ENCODE peak calls at places on chromosome 15, in four cellular contexts. One of them, this sample, is unnamed.

GRCh38 chr15:78061963-78062427 is 15.5 kb downstream of the TBC1D2B start:
- DNase-seq in K562: peak; percentile 35
- DNase-seq in GM12878: no peak
- DNase-seq in HepG2: no peak
- DNase-seq in this sample: peak; percentile 56

GRCh38 chr15:72203507-72203837 is 5.9 kb upstream of the GRAMD2A start:
- DNase-seq in K562: no peak
- DNase-seq in GM12878: no peak
- DNase-seq in HepG2: no peak
- DNase-seq in this sample: no peak

GRCh38 chr15:34078900-34079299 is 22.8 kb downstream of the EMC7 start:
- DNase-seq in K562: no peak
- DNase-seq in GM12878: no peak
- DNase-seq in HepG2: no peak
- DNase-seq in this sample: no peak

GRCh38 chr15:66619152-66619903 is 53.5 kb upstream of the LCTL start:
- DNase-seq in K562: peak; percentile 74
- DNase-seq in GM12878: no peak
- DNase-seq in HepG2: peak; percentile 52
- DNase-seq in this sample: peak; percentile 83

GRCh38 chr15:71344316-71344715 is 229.0 kb downstream of the THSD4 start:
- DNase-seq in K562: no peak
- DNase-seq in GM12878: no peak
- DNase-seq in HepG2: no peak
- DNase-seq in this sample: no peak

GRCh38 chr15:69298697-69299441 is at the start of gene PAQR5:
- DNase-seq in K562: peak; percentile 47
- DNase-seq in GM12878: no peak
- DNase-seq in HepG2: no peak
- DNase-seq in this sample: peak; percentile 83

GRCh38 chr15:91548588-91548987 is 304.9 kb upstream of the SLCO3A1 start:
- DNase-seq in K562: no peak
- DNase-seq in GM12878: no peak
- DNase-seq in HepG2: no peak
- DNase-seq in this sample: no peak

GRCh38 chr15:32802296-32802936 is 84.6 kb downstream of the GREM1 start:
- DNase-seq in K562: no peak
- DNase-seq in GM12878: no peak
- DNase-seq in HepG2: no peak
- DNase-seq in this sample: no peak

GRCh38 chr15:35519536-35520149 is 26.3 kb downstream of the DPH6 start:
- DNase-seq in K562: no peak
- DNase-seq in GM12878: peak; percentile 19
- DNase-seq in HepG2: peak; percentile 45
- DNase-seq in this sample: no peak

GRCh38 chr15:69451951-69452701 is 492 bp upstream of the RPLP1 start:
- DNase-seq in K562: peak; percentile 51
- DNase-seq in GM12878: no peak
- DNase-seq in HepG2: peak; percentile 92
- DNase-seq in this sample: peak; percentile 36

GRCh38 chr15:39285066-39285465 is 295.8 kb upstream of the THBS1 start:
- DNase-seq in K562: no peak
- DNase-seq in GM12878: no peak
- DNase-seq in HepG2: no peak
- DNase-seq in this sample: no peak

GRCh38 chr15:48250640-48251076 is 44.6 kb downstream of the SLC12A1 start:
- DNase-seq in K562: peak; percentile 32
- DNase-seq in GM12878: peak; percentile 17
- DNase-seq in HepG2: peak; percentile 25
- DNase-seq in this sample: peak; percentile 29

GRCh38 chr15:67405208-67406191 is 115.4 kb upstream of the C15orf61 start:
- DNase-seq in K562: peak; percentile 11
- DNase-seq in GM12878: no peak
- DNase-seq in HepG2: no peak
- DNase-seq in this sample: no peak

GRCh38 chr15:55707985-55708384 is 35.0 kb downstream of the PRTG start:
- DNase-seq in K562: no peak
- DNase-seq in GM12878: no peak
- DNase-seq in HepG2: no peak
- DNase-seq in this sample: no peak

GRCh38 chr15:28208583-28208982 is 109.5 kb upstream of the OCA2 start:
- DNase-seq in K562: no peak
- DNase-seq in GM12878: no peak
- DNase-seq in HepG2: no peak
- DNase-seq in this sample: no peak

GRCh38 chr15:68208641-68209240 is 3.6 kb upstream of the CALML4 start:
- DNase-seq in K562: no peak
- DNase-seq in GM12878: no peak
- DNase-seq in HepG2: no peak
- DNase-seq in this sample: no peak

GRCh38 chr15:67005294-67005996 is 60.0 kb upstream of the SMAD3 start:
- DNase-seq in K562: no peak
- DNase-seq in GM12878: no peak
- DNase-seq in HepG2: no peak
- DNase-seq in this sample: no peak

GRCh38 chr15:96181873-96182301 is 148.6 kb upstream of the NR2F2 start:
- DNase-seq in K562: no peak
- DNase-seq in GM12878: no peak
- DNase-seq in HepG2: no peak
- DNase-seq in this sample: no peak
- TF ChIP-seq FOXK2 in K562: no peak
- TF ChIP-seq FOXK2 in GM12878: no peak
- TF ChIP-seq FOXK2 in HepG2: no peak
- TF ChIP-seq FOXK2 in this sample: no peak

GRCh38 chr15:40508216-40508615 is 37.4 kb downstream of the CHST14 start:
- DNase-seq in K562: no peak
- DNase-seq in GM12878: no peak
- DNase-seq in HepG2: no peak
- DNase-seq in this sample: no peak
- TF ChIP-seq FOXK2 in K562: no peak
- TF ChIP-seq FOXK2 in GM12878: no peak
- TF ChIP-seq FOXK2 in HepG2: no peak
- TF ChIP-seq FOXK2 in this sample: no peak

GRCh38 chr15:99928429-99928981 is 195.3 kb upstream of the LYSMD4 start:
- DNase-seq in K562: peak; percentile 63
- DNase-seq in GM12878: peak; percentile 45
- DNase-seq in HepG2: no peak
- DNase-seq in this sample: peak; percentile 39
- TF ChIP-seq FOXK2 in K562: no peak
- TF ChIP-seq FOXK2 in GM12878: no peak
- TF ChIP-seq FOXK2 in HepG2: no peak
- TF ChIP-seq FOXK2 in this sample: no peak

GRCh38 chr15:50773389-50773788 is 7.9 kb upstream of the SPPL2A start:
- DNase-seq in K562: no peak
- DNase-seq in GM12878: no peak
- DNase-seq in HepG2: no peak
- DNase-seq in this sample: no peak
- TF ChIP-seq FOXK2 in K562: no peak
- TF ChIP-seq FOXK2 in GM12878: no peak
- TF ChIP-seq FOXK2 in HepG2: no peak
- TF ChIP-seq FOXK2 in this sample: no peak

GRCh38 chr15:81304226-81304625 is 19.7 kb downstream of the STARD5 start:
- DNase-seq in K562: no peak
- DNase-seq in GM12878: no peak
- DNase-seq in HepG2: no peak
- DNase-seq in this sample: no peak
- TF ChIP-seq FOXK2 in K562: no peak
- TF ChIP-seq FOXK2 in GM12878: no peak
- TF ChIP-seq FOXK2 in HepG2: no peak
- TF ChIP-seq FOXK2 in this sample: no peak

DNA sequence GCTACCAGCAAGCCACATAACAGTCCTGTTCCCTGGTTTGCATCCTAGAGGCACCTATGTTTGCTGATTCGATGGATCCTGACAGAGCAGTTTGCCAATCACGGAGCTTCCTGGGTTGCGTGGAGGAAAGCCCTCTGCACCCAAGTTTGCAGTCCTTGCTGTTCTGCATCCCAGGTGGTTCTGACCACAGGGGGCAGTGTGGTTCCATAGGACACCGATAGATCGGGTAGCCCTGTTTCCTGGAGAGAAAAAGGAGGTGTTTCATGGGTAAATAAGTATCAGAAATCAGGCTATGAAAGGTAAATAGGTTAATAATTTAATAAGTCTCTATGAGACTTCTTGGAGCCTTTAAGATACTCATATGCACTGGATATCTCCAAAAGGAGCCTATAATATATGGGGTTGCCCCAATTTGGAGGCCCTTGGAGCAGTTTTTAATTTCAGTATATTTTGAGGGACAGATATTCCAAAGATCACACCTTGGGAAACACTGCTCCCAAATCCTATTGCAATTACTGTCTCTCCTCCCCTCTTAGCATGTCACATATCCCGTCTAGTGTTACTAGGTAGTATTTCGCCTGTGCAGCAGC is 194.6 kb upstream of the TPM1 start:
- DNase-seq in K562: peak; percentile 69
- DNase-seq in GM12878: no peak
- DNase-seq in HepG2: peak; percentile 44
- DNase-seq in this sample: peak; percentile 41
- TF ChIP-seq FOXK2 in K562: no peak
- TF ChIP-seq FOXK2 in GM12878: no peak
- TF ChIP-seq FOXK2 in HepG2: no peak
- TF ChIP-seq FOXK2 in this sample: no peak

GRCh38 chr15:85455851-85456250 is 75.4 kb downstream of the AKAP13 start:
- DNase-seq in K562: no peak
- DNase-seq in GM12878: no peak
- DNase-seq in HepG2: no peak
- DNase-seq in this sample: no peak
- TF ChIP-seq FOXK2 in K562: no peak
- TF ChIP-seq FOXK2 in GM12878: no peak
- TF ChIP-seq FOXK2 in HepG2: no peak
- TF ChIP-seq FOXK2 in this sample: no peak

GRCh38 chr15:73840771-73841170 is 32.6 kb upstream of the TBC1D21 start:
- DNase-seq in K562: no peak
- DNase-seq in GM12878: no peak
- DNase-seq in HepG2: no peak
- DNase-seq in this sample: no peak

GRCh38 chr15:73845507-73845906 is 27.9 kb upstream of the TBC1D21 start:
- DNase-seq in K562: no peak
- DNase-seq in GM12878: no peak
- DNase-seq in HepG2: no peak
- DNase-seq in this sample: no peak

GRCh38 chr15:73843787-73844186 is 29.6 kb upstream of the TBC1D21 start:
- DNase-seq in K562: no peak
- DNase-seq in GM12878: no peak
- DNase-seq in HepG2: no peak
- DNase-seq in this sample: no peak

GRCh38 chr15:73841756-73842590 is 31.4 kb upstream of the TBC1D21 start:
- DNase-seq in K562: no peak
- DNase-seq in GM12878: no peak
- DNase-seq in HepG2: no peak
- DNase-seq in this sample: no peak

GRCh38 chr15:73844356-73844755 is 29.0 kb upstream of the TBC1D21 start:
- DNase-seq in K562: no peak
- DNase-seq in GM12878: no peak
- DNase-seq in HepG2: no peak
- DNase-seq in this sample: no peak
- TF ChIP-seq FOXK2 in K562: no peak
- TF ChIP-seq FOXK2 in GM12878: no peak
- TF ChIP-seq FOXK2 in HepG2: no peak
- TF ChIP-seq FOXK2 in this sample: no peak